ENCODE peak calls at places on chromosomes 6 and 20, in eight cellular contexts. O, T, I, E, H, P, X and L are unnamed samples.

GRCh38 chr6:25329156-25329555 is 50.0 kb downstream of the CARMIL1 start:
- DNase-seq in O (no peak), T (no peak), I (no peak), E (no peak), H (no peak), P (no peak), X (no peak), L (no peak)

GRCh38 chr6:141700836-141701235 is 431.9 kb upstream of the GJE1 start:
- DNase-seq in O (no peak), T (no peak), I (no peak), E (no peak), H (no peak), P (peak; percentile 47), X (no peak), L (no peak)

GRCh38 chr20:15986690-15987089 is 586.6 kb downstream of the KIF16B start:
- DNase-seq in O (no peak), T (no peak), I (no peak), E (no peak), H (no peak), P (no peak), X (no peak), L (no peak)

GRCh38 chr20:36399147-36399968 is 93.2 kb downstream of the DLGAP4 start:
- DNase-seq in O (no peak), T (no peak), I (peak; percentile 38), E (peak; percentile 97), H (peak; percentile 88), P (peak; percentile 73), X (peak; percentile 91), L (peak; percentile 33)

GRCh38 chr6:35363293-35363750 is 21.0 kb downstream of the PPARD start:
- DNase-seq in O (no peak), T (no peak), I (no peak), E (no peak), H (no peak), P (no peak), X (no peak), L (no peak)

GRCh38 chr20:9629821-9630220 is 115.4 kb downstream of the LAMP5 start:
- DNase-seq in O (no peak), T (no peak), I (no peak), E (no peak), H (no peak), P (no peak), X (no peak), L (no peak)

GRCh38 chr6:170022827-170023619 is 267.9 kb downstream of the DLL1 start:
- DNase-seq in O (no peak), T (no peak), I (no peak), E (peak; percentile 71), H (no peak), P (no peak), X (no peak), L (peak; percentile 25)

GRCh38 chr6:150745896-150746295 is 119.6 kb upstream of the MTHFD1L start:
- DNase-seq in O (no peak), T (no peak), I (no peak), E (no peak), H (no peak), P (no peak), X (no peak), L (no peak)

GRCh38 chr20:38229376-38230252 is 30.9 kb downstream of the KIAA1755 start:
- DNase-seq in O (no peak), T (no peak), I (no peak), E (peak; percentile 53), H (peak; percentile 54), P (peak; percentile 46), X (no peak), L (no peak)

GRCh38 chr6:159595173-159595572 is 97.9 kb downstream of the SOD2 start:
- DNase-seq in O (no peak), T (no peak), I (no peak), E (no peak), H (no peak), P (peak; percentile 2), X (peak; percentile 45), L (no peak)

GRCh38 chr20:645318-646106 is 7.5 kb downstream of the SRXN1 start:
- DNase-seq in O (peak; percentile 25), T (no peak), I (peak; percentile 74), E (peak; percentile 96), H (peak; percentile 90), P (peak; percentile 80), X (peak; percentile 41), L (peak; percentile 71)

GRCh38 chr20:644692-645317 is 8.2 kb downstream of the SRXN1 start:
- DNase-seq in O (no peak), T (no peak), I (no peak), E (no peak), H (no peak), P (no peak), X (no peak), L (no peak)

GRCh38 chr20:640674-641515 is 12.1 kb downstream of the SRXN1 start:
- DNase-seq in O (no peak), T (no peak), I (no peak), E (no peak), H (no peak), P (no peak), X (no peak), L (no peak)

GRCh38 chr20:641516-641913 is 11.5 kb downstream of the SRXN1 start:
- DNase-seq in O (no peak), T (no peak), I (no peak), E (no peak), H (peak; percentile 85), P (no peak), X (no peak), L (no peak)

DNA sequence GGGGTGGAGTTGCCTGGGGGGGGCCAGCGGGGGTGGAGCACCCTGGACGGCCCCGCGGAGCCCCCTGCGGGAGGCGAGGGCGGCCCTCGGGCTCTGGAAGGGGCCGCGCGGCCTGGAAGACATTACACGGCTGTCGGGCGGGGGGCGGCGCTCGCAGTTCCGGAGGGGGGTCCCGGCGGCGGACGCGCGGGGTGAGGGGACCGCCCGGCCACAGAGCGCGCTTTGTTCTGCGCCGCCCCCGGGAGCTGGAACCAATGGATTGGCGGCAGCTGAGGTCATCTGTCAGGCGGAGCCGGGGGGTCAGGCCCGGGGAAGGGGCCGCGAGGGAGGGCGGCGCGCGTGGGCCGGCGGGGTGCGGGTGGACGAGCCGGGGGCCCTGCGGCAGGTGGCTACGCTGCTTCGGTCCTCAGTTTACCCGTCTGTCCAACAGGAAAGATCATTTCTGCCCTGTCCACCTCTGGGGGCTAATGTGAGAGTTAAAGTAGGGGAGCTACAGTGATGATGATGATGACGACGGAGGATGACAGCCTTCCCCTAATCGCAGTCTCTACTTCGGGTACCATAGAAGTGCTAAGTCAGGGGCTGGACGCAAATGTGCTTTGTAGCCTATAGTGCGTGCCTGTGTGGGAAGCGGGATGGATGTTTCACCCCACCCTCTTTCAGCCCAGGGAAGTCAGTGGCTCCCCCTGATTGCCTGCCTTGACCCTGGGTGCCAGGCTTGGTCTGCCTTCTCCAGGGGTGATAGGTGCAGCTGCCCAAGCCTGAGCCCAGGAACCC is 10.4 kb downstream of the SRXN1 start:
- DNase-seq in O (no peak), T (no peak), I (no peak), E (no peak), H (peak; percentile 69), P (no peak), X (no peak), L (no peak)
- H3K4me3 ChIP-seq in O (peak overlapping the region; percentile 38), T (peak overlapping the region; percentile 61), I (no peak overlapping the region), E (no peak overlapping the region), H (peak overlapping the region; percentile 58), P (no peak overlapping the region), X (no peak overlapping the region), L (peak overlapping the region; percentile 27)

DNA sequence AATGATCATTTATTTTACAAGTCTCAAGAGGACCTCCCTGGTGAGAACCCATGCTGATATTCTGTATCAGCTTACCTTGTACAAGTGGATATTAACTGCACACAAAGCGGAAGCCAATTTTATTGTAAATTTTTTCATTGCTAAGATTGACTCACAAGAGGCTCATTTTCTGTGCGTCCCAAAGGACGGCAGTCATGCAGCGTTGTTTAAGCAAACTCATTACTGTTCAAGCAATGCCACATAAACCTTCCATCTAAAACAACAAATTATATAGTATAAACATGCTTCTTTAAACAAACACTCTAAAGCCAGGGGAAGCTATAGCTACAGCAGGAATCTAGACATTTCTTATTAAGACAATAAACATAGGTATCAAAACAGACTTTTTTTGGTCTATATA is 575.3 kb downstream of the FRK start:
- DNase-seq in O (no peak), T (no peak), I (no peak), E (no peak), H (no peak), P (no peak), X (no peak), L (no peak)
- H3K9me3 ChIP-seq in O (no peaks in the 10 kb centered on the region), T (no peaks in the 10 kb centered on the region), I (no peaks in the 10 kb centered on the region), E (no peaks in the 10 kb centered on the region), H (no peaks in the 10 kb centered on the region), P (peaks cover 9% of the 10 kb centered on the region), X (no peaks in the 10 kb centered on the region), L (no peaks in the 10 kb centered on the region)

DNA sequence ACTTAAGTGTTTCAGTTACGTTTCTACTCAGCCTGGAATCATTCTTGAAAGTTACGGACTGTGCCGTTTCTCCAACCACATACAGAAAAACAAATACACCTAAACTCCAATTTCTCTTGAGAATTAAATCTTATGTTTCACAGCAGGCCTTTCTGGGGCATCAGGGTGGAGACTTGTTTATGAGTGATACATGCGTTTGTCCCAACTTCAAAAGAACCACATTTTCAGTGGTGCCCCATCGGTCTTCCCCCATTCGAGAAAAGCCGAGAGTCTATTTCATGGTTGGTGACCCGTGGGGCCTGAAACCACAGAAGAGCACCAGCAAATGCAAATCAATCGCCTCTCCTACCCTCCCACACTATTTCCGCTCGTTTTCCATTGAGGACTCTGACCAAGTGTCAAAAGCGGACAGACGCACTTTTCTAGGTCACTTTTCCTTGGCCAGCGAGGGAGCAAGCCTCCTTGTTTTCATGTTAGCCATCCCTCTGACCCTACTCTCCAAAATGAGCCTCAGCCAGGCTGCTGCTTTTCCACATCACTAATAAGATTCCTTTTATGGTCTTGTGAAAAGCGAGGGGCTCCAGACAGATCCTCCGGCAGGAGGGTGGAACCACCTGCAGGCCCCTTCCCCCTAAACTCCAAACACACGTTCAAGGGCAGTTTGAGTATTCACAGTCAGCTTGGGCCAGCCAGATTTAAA is 3.1 kb downstream of the JAG1 start:
- DNase-seq in O (no peak), T (no peak), I (no peak), E (no peak), H (peak; percentile 47), P (peak; percentile 63), X (no peak), L (no peak)
- TF ChIP-seq POLR2AphosphoS5 in O (no peak), T (peak; percentile 31), I (peak; percentile 26), E (no peak), H (peak; percentile 54), P (no peak), X (no peak), L (no peak)

DNA sequence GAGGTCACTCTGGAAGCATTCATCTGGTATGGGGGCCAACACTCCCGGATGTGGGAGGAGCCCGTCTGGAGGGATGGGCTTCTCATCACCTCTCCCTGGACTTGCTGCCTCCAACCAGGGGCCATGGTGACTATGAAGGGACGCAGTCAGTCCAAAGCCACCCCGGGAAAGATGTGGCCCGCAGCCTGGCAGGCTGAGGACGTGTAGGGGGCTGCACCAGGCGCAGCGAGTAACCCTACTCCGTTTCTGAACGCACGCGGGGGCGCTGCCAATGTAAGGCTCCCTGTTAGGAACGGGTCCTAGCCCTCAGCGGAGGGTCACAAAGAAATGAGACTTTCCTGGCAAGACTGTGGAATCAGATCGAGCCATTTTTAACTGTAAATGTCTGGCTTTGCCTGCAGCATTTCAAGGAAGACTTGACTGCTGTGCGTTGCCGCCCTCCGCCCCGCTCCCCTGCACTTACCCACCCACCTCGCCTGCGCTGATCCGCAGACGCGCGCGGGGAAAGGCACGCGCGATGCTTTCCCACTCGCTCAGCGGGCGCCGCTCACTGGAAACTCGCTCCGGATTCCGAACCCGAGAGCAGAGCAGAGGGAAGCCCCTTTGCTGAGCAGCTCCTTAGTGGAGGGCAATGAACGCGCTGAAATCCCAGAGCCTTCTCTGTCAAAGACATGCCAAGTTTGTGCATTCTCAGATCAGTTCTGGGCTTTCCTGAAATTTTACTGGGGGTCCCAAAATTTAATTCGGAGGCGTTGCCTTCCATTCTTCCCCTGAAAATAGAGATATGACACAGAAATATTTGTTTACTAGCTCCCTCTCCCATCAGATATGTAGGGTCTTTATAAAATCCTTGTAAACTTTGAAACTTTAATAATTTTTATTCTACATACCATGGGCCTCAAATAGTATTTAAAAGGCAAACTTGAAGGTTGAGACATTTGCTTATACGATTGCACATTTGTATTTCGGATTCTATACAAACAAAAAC is 54.9 kb downstream of the IL20RA start:
- DNase-seq in O (no peak), T (peak; percentile 92), I (peak; percentile 23), E (peak; percentile 76), H (no peak), P (no peak), X (no peak), L (no peak)
- H3K4me3 ChIP-seq in O (peak overlapping the region; percentile 27), T (peak overlapping the region; percentile 51), I (peak overlapping the region; percentile 17), E (peak overlapping the region; percentile 66), H (no peak overlapping the region), P (no peak overlapping the region), X (no peak overlapping the region), L (peak overlapping the region; percentile 37)